ENCODE peak calls at places on chromosomes 5 and 9, in six cellular contexts. I, O, P, L, Z and K are unnamed samples.

GRCh38 chr5:133877351-133878235 is 90.8 kb downstream of the C5orf15 start:
- DNase-seq in I (no peak), O (no peak), P (no peak), L (no peak), Z (no peak), K (no peak)

GRCh38 chr9:26723486-26723885 is 169.1 kb downstream of the CAAP1 start:
- DNase-seq in I (peak; percentile 43), O (no peak), P (no peak), L (no peak), Z (no peak), K (no peak)

GRCh38 chr5:157612581-157612980 is 37.0 kb upstream of the ADAM19 start:
- DNase-seq in I (no peak), O (no peak), P (no peak), L (no peak), Z (no peak), K (no peak)

GRCh38 chr5:111278824-111279504 is 54.8 kb downstream of the CAMK4 start:
- DNase-seq in I (peak; percentile 70), O (no peak), P (peak; percentile 84), L (peak; percentile 49), Z (peak; percentile 77), K (peak; percentile 43)

GRCh38 chr5:103111458-103111857 is 8.5 kb downstream of the GIN1 start:
- DNase-seq in I (no peak), O (no peak), P (no peak), L (no peak), Z (no peak), K (peak; percentile 75)

GRCh38 chr5:911601-912000 is 18.9 kb downstream of the TRIP13 start:
- DNase-seq in I (no peak), O (no peak), P (no peak), L (no peak), Z (no peak), K (no peak)

GRCh38 chr5:57735754-57736153 is 253.1 kb upstream of the ACTBL2 start:
- DNase-seq in I (no peak), O (no peak), P (no peak), L (no peak), Z (no peak), K (no peak)

GRCh38 chr9:98517710-98518109 is 191.0 kb downstream of the GABBR2 start:
- DNase-seq in I (no peak), O (no peak), P (no peak), L (no peak), Z (no peak), K (no peak)

GRCh38 chr5:146192571-146193043 is 10.2 kb upstream of the LARS1 start:
- DNase-seq in I (no peak), O (no peak), P (no peak), L (no peak), Z (no peak), K (no peak)

GRCh38 chr9:79447308-79447605 is 124.5 kb upstream of the TLE4 start:
- DNase-seq in I (no peak), O (no peak), P (no peak), L (no peak), Z (no peak), K (no peak)

GRCh38 chr5:90020575-90021535 is 388.7 kb downstream of the CETN3 start:
- DNase-seq in I (peak; percentile 66), O (no peak), P (no peak), L (no peak), Z (no peak), K (no peak)

GRCh38 chr5:69502375-69503143 is 10.0 kb downstream of the OCLN start:
- DNase-seq in I (no peak), O (no peak), P (no peak), L (no peak), Z (no peak), K (no peak)

GRCh38 chr5:178113841-178114324 is 551 bp downstream of the N4BP3 start:
- DNase-seq in I (peak; percentile 46), O (no peak), P (no peak), L (no peak), Z (no peak), K (no peak)

GRCh38 chr5:168329302-168329701 is 37.9 kb downstream of the WWC1 start:
- DNase-seq in I (no peak), O (no peak), P (no peak), L (no peak), Z (no peak), K (no peak)